ENCODE peak calls at places on chromosomes 1 and 21, in four cellular contexts. Q is fibroblast of lung; U is keratinocyte; H is naive thymus-derived CD4-positive, alpha-beta T cell. J is an unnamed sample.

GRCh38 chr1:25501235-25502058 is 42.0 kb upstream of the LDLRAP1 start:
- DNase-seq in Q (peak; percentile 56), U (no peak), H (peak; percentile 17), J (no peak)

GRCh38 chr1:156493154-156493631 is 7.4 kb downstream of the MEF2D start:
- DNase-seq in Q (no peak), U (no peak), H (no peak), J (no peak)

GRCh38 chr21:32674038-32674437 is 53.8 kb downstream of the SYNJ1 start:
- DNase-seq in Q (no peak), U (no peak), H (no peak), J (no peak)

GRCh38 chr1:161089251-161089924 is at the start of gene NECTIN4:
- DNase-seq in Q (no peak), U (no peak), H (no peak), J (peak; percentile 85)

GRCh38 chr1:207805841-207806421 is 54.1 kb downstream of the CD46 start:
- DNase-seq in Q (peak; percentile 96), U (peak; percentile 52), H (no peak), J (peak; percentile 93)

GRCh38 chr1:21244986-21245687 is 45.1 kb downstream of the ECE1 start:
- DNase-seq in Q (no peak), U (no peak), H (no peak), J (no peak)

GRCh38 chr1:205442051-205442721 is 13.7 kb downstream of the BLACAT1 start:
- DNase-seq in Q (no peak), U (no peak), H (no peak), J (no peak)

GRCh38 chr21:37437376-37438080 is 71.0 kb downstream of the DYRK1A start:
- DNase-seq in Q (peak; percentile 22), U (no peak), H (no peak), J (no peak)

GRCh38 chr1:3314561-3315271 is 139.7 kb upstream of the ARHGEF16 start:
- DNase-seq in Q (peak; percentile 63), U (no peak), H (no peak), J (no peak)

DNA sequence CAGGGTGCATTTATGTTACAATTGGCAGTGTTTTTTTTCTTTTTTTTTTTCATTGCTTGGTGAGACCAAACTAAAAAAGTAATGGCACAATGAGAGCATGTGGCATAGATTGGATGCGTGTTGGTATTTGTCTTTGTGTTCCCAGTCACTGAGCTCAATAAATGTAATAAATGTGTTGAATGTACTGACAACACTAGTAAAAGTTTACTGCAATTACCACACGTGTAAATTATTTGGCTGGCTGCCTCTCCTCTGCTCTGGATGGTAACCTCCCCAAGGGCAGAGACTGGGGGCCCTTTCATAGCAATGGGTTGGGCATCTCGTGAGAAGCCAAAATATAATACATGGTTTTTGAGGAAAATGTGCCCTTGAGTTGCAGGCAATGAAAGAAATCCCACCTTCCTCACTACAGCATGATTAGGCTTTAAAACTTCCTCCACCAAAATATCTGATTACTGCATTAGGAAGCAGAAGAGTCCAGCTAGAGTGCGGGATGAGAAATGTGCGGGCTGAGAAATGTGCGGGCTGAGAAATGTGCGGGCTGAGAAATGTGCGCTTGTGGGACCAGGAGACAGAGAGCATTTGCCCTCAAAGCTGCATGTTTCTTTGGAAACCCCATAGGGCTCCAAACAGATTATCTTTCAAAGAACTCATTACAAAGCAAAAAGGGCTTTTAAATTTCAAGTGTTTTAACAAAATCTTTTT is 58.5 kb downstream of the CDC7 start:
- DNase-seq in Q (no peak), U (no peak), H (no peak), J (no peak)
- H3K27ac ChIP-seq in Q (no peak overlapping the region), U (no peak overlapping the region), H (no peak overlapping the region), J (no peak overlapping the region)

DNA sequence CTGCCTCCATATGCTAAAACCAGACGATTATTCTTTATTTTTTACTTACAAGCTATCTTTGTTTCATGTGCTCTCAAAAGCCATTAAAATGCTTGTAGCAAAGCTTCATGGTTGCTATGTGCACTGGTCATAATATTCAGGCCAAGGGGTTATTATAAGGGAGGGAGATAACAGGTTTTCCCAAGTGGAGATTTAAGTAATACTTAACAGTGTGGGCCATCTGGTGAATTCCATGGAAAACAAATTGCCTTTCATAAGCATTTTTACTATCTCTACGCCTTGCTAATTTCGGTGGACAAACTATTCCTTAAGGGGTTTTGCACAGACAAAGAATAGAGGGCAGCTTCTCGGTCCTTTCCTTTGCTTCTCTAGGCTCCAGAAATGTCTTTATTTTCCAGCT is 137.8 kb downstream of the NUF2 start:
- DNase-seq in Q (no peak), U (no peak), H (no peak), J (no peak)
- H3K27ac ChIP-seq in Q (no peak overlapping the region), U (no peak overlapping the region), H (no peak overlapping the region), J (no peak overlapping the region)

GRCh38 chr1:217078959-217079358 is 355.7 kb upstream of the ESRRG start:
- DNase-seq in Q (no peak), U (no peak), H (no peak), J (no peak)
- H3K27ac ChIP-seq in Q (no peak overlapping the region), U (no peak overlapping the region), H (no peak overlapping the region), J (peak overlapping the region; percentile 9)

GRCh38 chr1:235307158-235308124 is 20.5 kb downstream of the ARID4B start:
- DNase-seq in Q (no peak), U (no peak), H (no peak), J (no peak)
- H3K27ac ChIP-seq in Q (no peak overlapping the region), U (no peak overlapping the region), H (peak overlapping the region; percentile 12), J (no peak overlapping the region)

DNA sequence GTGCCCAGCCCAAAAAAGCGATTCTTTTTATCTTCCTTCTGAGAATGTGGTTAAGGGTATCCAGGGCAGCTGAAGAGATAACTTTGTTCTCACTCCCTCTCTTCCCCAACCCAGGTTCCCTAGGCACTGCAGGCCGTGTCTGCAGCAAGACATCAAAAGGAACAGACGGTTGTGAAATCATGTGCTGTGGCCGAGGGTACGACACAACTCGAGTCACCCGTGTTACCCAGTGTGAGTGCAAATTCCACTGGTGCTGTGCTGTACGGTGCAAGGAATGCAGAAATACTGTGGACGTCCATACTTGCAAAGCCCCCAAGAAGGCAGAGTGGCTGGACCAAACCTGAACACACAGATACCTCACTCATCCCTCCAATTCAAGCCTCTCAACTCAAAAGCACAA is 11.4 kb downstream of the WNT2B start:
- DNase-seq in Q (no peak), U (no peak), H (no peak), J (no peak)
- H3K27ac ChIP-seq in Q (no peak overlapping the region), U (no peak overlapping the region), H (no peak overlapping the region), J (no peak overlapping the region)

GRCh38 chr21:45050361-45050785 is 24.0 kb upstream of the ADARB1 start:
- DNase-seq in Q (peak; percentile 89), U (no peak), H (no peak), J (no peak)
- H3K27ac ChIP-seq in Q (peak overlapping the region; percentile 80), U (no peak overlapping the region), H (no peak overlapping the region), J (no peak overlapping the region)

DNA sequence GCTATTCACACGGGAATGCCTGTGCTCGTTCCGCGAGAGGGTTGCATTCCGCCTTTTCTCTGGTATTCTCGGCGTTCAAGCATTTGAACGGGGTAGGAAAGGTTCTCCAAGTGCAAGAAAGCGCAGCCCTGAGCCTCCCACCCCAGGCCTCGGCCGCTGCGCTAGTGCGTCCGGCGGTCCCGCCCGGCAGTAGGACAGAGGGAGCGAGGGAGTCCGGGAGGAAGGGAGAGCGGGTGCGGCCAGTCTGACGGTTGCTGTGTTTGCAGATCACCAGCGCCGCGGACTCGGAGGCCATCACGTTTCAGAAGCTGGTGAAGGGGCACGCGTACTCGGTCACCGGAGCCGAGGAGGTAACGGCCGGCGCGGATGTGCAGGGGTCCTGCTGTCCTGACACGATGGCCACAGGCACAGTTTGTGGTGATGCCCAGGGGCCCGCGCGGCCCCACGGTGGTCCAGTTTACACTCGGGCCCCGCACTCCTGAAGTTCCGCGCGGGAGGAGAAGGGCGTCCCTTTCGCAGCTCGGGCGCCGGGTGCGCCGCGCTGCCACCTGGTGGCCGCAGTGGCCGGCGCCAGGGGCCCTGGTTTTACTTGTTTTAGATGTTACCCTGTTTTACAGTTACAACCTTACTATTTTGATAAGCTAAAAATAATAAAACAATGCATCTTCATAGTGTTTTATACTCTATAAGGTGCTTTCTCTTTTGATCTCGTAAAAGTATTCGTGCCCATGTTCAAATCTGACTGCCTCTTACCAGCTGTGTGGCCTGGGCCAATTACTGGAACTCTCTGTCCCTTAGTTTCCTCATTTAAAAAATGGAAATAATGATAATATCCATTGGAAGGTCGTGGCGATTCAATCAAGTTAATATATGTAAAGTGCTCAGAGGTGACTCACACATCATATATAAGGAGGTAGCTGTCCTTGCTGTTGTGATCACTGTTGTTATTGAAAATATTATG is 36.7 kb downstream of the CAPN2 start:
- DNase-seq in Q (peak; percentile 66), U (no peak), H (peak; percentile 67), J (no peak)
- H3K27ac ChIP-seq in Q (peak overlapping the region; percentile 50), U (no peak overlapping the region), H (peak overlapping the region; percentile 27), J (peak overlapping the region; percentile 42)

GRCh38 chr1:27052527-27052926 is 39.9 kb upstream of the TENT5B start:
- DNase-seq in Q (no peak), U (no peak), H (no peak), J (no peak)

GRCh38 chr1:27045973-27046558 is 33.4 kb upstream of the TENT5B start:
- DNase-seq in Q (peak; percentile 54), U (peak; percentile 25), H (peak; percentile 39), J (no peak)

GRCh38 chr1:27044613-27045091 is 32.0 kb upstream of the TENT5B start:
- DNase-seq in Q (peak; percentile 77), U (peak; percentile 23), H (peak; percentile 81), J (no peak)

GRCh38 chr1:27049607-27050006 is 37.0 kb upstream of the TENT5B start:
- DNase-seq in Q (no peak), U (no peak), H (no peak), J (no peak)

DNA sequence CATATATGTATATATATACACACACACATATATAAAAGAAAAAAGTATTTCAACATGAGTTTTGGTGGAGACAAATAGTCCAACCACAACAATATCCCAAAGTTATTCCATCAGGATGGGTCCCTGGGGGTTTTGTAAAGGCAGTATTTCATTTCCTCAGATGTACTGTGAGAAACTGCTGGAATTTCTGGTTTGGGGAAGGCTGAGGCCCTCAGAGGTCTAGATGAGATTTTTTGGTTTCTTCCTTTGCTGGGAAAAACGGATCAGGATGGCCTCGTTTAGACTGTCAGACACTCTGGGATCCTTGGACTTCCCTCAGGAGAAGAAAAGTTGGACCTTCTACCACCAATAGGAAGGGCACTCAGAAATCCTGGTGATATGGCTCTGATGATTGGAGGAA is 36.5 kb upstream of the TENT5B start:
- DNase-seq in Q (no peak), U (no peak), H (no peak), J (no peak)
- H3K27ac ChIP-seq in Q (no peak overlapping the region), U (no peak overlapping the region), H (no peak overlapping the region), J (no peak overlapping the region)

GRCh38 chr1:171467626-171468025 is 17.7 kb upstream of the PRRC2C start:
- DNase-seq in Q (no peak), U (no peak), H (no peak), J (no peak)
- H3K27ac ChIP-seq in Q (peak overlapping the region; percentile 28), U (peak overlapping the region; percentile 86), H (no peak overlapping the region), J (peak overlapping the region; percentile 98)

DNA sequence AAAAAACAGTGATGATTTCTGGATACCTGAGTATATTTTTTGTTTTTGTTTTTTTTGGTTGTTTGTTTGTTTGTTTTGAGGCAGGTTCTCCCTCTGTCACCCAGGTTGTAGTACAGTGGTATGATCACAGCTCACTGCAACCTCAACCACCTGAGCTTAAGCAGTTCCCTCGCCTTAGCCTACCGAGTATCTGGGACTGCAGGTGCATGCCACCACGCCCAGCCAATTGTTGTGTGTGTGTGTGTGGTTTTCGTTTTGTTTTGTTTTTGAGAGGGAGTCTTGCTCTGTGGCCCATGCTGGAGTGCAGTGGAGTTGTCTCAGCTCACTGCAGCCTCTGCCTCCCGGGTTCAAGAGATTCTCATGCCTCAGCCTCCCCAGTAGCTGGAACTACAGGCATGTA is 55.3 kb upstream of the RCC1 start:
- DNase-seq in Q (no peak), U (no peak), H (no peak), J (no peak)
- H3K27ac ChIP-seq in Q (no peak overlapping the region), U (peak overlapping the region; percentile 47), H (no peak overlapping the region), J (peak overlapping the region; percentile 70)